ENCODE peak calls at places on chromosomes 3 and 15, in four cellular contexts. E, F, R and Q are unnamed samples. For H3K4me1 and H3K9me3, the result is how much of the 10 kb centered on the place peaks cover.

GRCh38 chr3:160205606-160206005 is 19.6 kb upstream of the C3orf80 start:
- DNase-seq in E (no peak), F (peak), R (no peak), Q (no peak)

GRCh38 chr15:99981223-99981647 is 248.0 kb upstream of the LYSMD4 start:
- DNase-seq in E (no peak), F (peak), R (no peak), Q (no peak)

GRCh38 chr3:50665603-50666115 is 9.1 kb upstream of the DOCK3 start:
- DNase-seq in E (no peak), F (no peak), R (no peak), Q (no peak)

GRCh38 chr3:65412591-65412990 is 626.1 kb downstream of the MAGI1 start:
- DNase-seq in E (peak), F (no peak), R (no peak), Q (peak)

GRCh38 chr3:55622116-55622515 is 135.0 kb upstream of the WNT5A start:
- DNase-seq in E (no peak), F (peak), R (no peak), Q (no peak)

GRCh38 chr3:44885618-44886017 is 11.2 kb downstream of the TGM4 start:
- DNase-seq in E (no peak), F (peak), R (no peak), Q (no peak)

GRCh38 chr15:34039506-34040123 is 611 bp upstream of the AVEN start:
- DNase-seq in E (no peak), F (peak), R (no peak), Q (no peak)

GRCh38 chr15:27867861-27868260 is 231.3 kb downstream of the OCA2 start:
- DNase-seq in E (no peak), F (no peak), R (no peak), Q (no peak)

GRCh38 chr3:152460936-152461335 is 192.2 kb downstream of the MBNL1 start:
- DNase-seq in E (peak), F (no peak), R (peak), Q (no peak)

GRCh38 chr15:69074011-69074842 is 59.7 kb downstream of the NOX5 start:
- DNase-seq in E (peak), F (peak), R (peak), Q (peak)

GRCh38 chr15:70430029-70430428 is 332.3 kb upstream of the TLE3 start:
- DNase-seq in E (no peak), F (peak), R (no peak), Q (peak)

GRCh38 chr15:70427531-70428120 is 329.9 kb upstream of the TLE3 start:
- DNase-seq in E (no peak), F (peak), R (no peak), Q (no peak)

GRCh38 chr15:70427120-70427519 is 329.4 kb upstream of the TLE3 start:
- DNase-seq in E (no peak), F (no peak), R (no peak), Q (no peak)

GRCh38 chr15:70429323-70429722 is 331.6 kb upstream of the TLE3 start:
- DNase-seq in E (no peak), F (no peak), R (no peak), Q (no peak)

GRCh38 chr15:70428211-70428822 is 330.6 kb upstream of the TLE3 start:
- DNase-seq in E (no peak), F (no peak), R (no peak), Q (no peak)
- H3K4me1 ChIP-seq in E (under half), F (under half), R (under half), Q (under half)

GRCh38 chr15:58608129-58608590 is 141.3 kb downstream of the ADAM10 start:
- DNase-seq in E (no peak), F (peak), R (no peak), Q (no peak)
- TF ChIP-seq CTCF in E (no peak), F (no peak), R (no peak), Q (no peak)

GRCh38 chr3:123842711-123843110 is 41.4 kb downstream of the MYLK start:
- DNase-seq in E (no peak), F (no peak), R (no peak), Q (no peak)
- H3K9me3 ChIP-seq in E (under half), F (under half), R (under half), Q (under half)

GRCh38 chr3:52456169-52456799 is 880 bp downstream of the NISCH start:
- DNase-seq in E (no peak), F (peak), R (no peak), Q (no peak)

GRCh38 chr3:52456800-52457183 is 1.4 kb downstream of the NISCH start:
- DNase-seq in E (no peak), F (no peak), R (no peak), Q (no peak)

GRCh38 chr3:52458770-52459540 is 3.6 kb downstream of the NISCH start:
- DNase-seq in E (no peak), F (no peak), R (no peak), Q (no peak)

GRCh38 chr3:52455283-52456168 is at the start of gene NISCH:
- DNase-seq in E (peak), F (peak), R (peak), Q (peak)

DNA sequence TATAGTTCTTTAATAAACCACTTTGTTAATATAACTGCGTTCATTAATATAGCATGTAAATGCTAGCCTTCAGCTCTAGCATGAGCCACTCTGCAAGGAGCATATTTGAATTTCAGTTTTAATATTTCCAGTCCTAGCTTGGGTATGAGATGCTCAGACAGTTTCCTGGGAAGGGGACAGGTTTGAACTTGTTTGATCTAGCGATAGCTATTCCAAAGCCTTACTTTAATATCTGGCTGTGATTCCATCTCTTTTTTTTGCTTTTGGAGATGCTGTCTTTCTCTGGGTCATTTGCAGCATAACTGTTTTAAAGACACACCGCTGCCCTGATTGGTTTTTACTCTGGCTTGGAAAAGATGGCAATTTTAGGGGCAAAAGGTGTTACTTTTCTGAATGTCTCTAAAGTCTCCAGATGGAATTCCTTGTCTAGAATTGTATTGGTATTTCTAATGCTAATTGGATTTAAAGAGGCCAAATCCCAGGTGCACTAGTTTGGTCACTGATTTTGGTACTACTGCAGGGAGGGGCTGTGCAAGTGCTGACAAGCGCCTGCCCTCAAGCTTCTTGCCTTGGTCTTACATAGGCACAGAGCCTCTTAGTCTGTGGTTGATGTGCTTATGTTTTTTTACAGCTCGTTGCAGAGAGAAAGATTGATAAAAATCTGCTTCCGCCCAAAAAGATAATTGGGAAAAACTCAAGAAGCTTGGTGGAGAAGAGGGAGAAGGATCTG is 2.8 kb downstream of the NISCH start:
- DNase-seq in E (no peak), F (no peak), R (no peak), Q (no peak)
- H3K4me1 ChIP-seq in E (under half), F (under half), R (under half), Q (under half)

DNA sequence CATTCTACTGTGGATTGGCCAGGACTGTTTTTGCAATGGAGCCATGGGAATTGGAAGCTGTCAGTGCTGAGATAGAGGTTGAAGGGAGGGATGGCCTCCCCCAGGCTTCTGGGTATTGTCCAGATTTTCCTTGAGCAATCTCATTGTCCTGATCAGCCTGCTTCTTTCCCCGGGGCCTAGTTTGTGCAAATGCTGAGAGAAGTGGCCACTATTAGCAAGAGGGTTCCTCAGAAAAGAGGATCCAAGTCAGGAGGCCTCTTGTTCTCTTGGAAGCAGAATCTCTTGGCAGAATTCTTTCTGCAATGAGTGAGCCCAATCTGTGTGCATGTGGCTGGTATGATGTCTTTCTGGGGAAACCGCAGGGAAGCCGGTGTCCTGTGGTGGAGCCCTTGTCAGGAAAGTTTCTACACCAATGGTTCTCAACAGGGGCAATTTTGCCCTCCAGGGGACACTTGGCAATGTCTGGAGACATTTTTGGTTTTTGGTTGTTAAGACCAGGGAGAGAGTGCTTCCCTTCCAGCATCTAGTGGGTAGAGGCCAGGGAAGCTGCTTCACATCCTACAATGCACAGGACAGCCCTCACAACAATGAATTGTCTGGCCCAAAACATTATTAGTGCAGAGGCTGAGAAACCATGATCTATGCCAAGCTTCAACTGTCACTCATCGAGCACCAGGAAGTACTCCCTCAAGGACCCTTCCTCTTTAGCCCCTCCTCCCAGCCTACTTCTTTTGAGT is 2.0 kb downstream of the LIPC start:
- DNase-seq in E (peak), F (no peak), R (no peak), Q (no peak)
- TF ChIP-seq CTCF in E (no peak), F (no peak), R (no peak), Q (peak)

GRCh38 chr15:61097057-61097456 is 132.0 kb downstream of the RORA start:
- DNase-seq in E (no peak), F (no peak), R (no peak), Q (no peak)

GRCh38 chr15:61088675-61089074 is 140.4 kb downstream of the RORA start:
- DNase-seq in E (no peak), F (no peak), R (no peak), Q (no peak)

GRCh38 chr15:61095804-61096506 is 133.1 kb downstream of the RORA start:
- DNase-seq in E (no peak), F (no peak), R (no peak), Q (no peak)

GRCh38 chr15:61091229-61091628 is 137.9 kb downstream of the RORA start:
- DNase-seq in E (no peak), F (no peak), R (no peak), Q (no peak)

DNA sequence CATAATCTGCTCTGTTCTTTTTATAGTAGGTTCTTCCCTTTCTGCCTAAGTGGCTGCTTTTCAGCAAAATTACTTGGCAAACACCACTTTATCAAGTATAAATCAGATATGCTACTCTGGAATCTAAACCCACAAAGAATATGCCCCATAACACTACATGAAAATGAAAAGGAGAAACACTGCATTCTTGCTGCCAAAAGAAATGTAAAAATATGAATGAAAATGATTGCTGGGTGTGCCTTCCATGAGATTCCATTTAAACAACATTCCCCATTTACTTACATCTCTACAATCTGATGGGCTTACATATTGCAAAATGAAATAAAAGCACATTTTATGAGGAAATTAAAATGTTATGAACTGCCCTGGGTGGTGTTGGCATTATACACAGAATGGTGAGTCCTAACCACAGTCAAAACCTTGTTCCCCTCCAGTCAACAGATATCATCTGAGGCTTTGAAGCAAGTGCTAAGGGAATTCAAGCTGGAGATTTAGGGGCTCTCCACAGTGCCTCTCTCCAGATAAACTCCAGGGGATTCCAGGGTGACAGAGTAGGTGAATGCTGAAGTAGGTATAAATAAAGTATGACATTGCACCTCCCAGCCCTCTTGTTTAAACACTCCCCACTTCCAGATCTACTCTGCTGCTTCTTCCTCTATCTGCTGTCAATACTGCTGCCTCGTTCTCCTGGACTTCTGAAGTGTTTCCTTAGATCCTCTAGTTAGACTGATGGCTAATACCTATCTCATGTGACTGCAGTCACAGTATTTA is 136.5 kb downstream of the RORA start:
- DNase-seq in E (no peak), F (no peak), R (no peak), Q (no peak)
- H3K9me3 ChIP-seq in E (under half), F (under half), R (under half), Q (under half)